ENCODE peak calls at places on chromosomes 7 and 10, in six cellular contexts. One of them, this sample, is unnamed.

GRCh38 chr7:158078161-158078910 is 509.3 kb downstream of the PTPRN2 start:
- DNase-seq in SK-N-SH: peak
- DNase-seq in A549: no peak
- DNase-seq in HepG2: no peak
- DNase-seq in transverse colon: no peak
- DNase-seq in ovary: no peak
- DNase-seq in this sample: no peak

GRCh38 chr7:147436718-147437117 is 1153.8 kb upstream of the C7orf33 start:
- DNase-seq in SK-N-SH: no peak
- DNase-seq in A549: no peak
- DNase-seq in HepG2: no peak
- DNase-seq in transverse colon: no peak
- DNase-seq in ovary: no peak
- DNase-seq in this sample: no peak

GRCh38 chr10:110510730-110511129 is 13.0 kb downstream of the DUSP5 start:
- DNase-seq in SK-N-SH: no peak
- DNase-seq in A549: no peak
- DNase-seq in HepG2: no peak
- DNase-seq in transverse colon: no peak
- DNase-seq in ovary: no peak
- DNase-seq in this sample: no peak

GRCh38 chr7:30918676-30919075 is 7.0 kb downstream of the AQP1 start:
- DNase-seq in SK-N-SH: no peak
- DNase-seq in A549: no peak
- DNase-seq in HepG2: no peak
- DNase-seq in transverse colon: no peak
- DNase-seq in ovary: no peak
- DNase-seq in this sample: peak

GRCh38 chr7:39488467-39489393 is 77.5 kb upstream of the YAE1 start:
- DNase-seq in SK-N-SH: no peak
- DNase-seq in A549: no peak
- DNase-seq in HepG2: no peak
- DNase-seq in transverse colon: no peak
- DNase-seq in ovary: no peak
- DNase-seq in this sample: no peak

GRCh38 chr10:46052791-46053375 is 6.8 kb upstream of the MSMB start:
- DNase-seq in SK-N-SH: no peak
- DNase-seq in A549: no peak
- DNase-seq in HepG2: no peak
- DNase-seq in transverse colon: no peak
- DNase-seq in ovary: no peak
- DNase-seq in this sample: no peak

GRCh38 chr7:78379148-78379547 is 580.6 kb downstream of the PHTF2 start:
- DNase-seq in SK-N-SH: no peak
- DNase-seq in A549: no peak
- DNase-seq in HepG2: no peak
- DNase-seq in transverse colon: no peak
- DNase-seq in ovary: no peak
- DNase-seq in this sample: no peak

GRCh38 chr10:16891375-16892313 is 74.4 kb upstream of the RSU1 start:
- DNase-seq in SK-N-SH: peak
- DNase-seq in A549: peak
- DNase-seq in HepG2: peak
- DNase-seq in transverse colon: peak
- DNase-seq in ovary: peak
- DNase-seq in this sample: peak

GRCh38 chr10:11153245-11153644 is 135.6 kb downstream of the CELF2 start:
- DNase-seq in SK-N-SH: no peak
- DNase-seq in A549: no peak
- DNase-seq in HepG2: no peak
- DNase-seq in transverse colon: no peak
- DNase-seq in ovary: no peak
- DNase-seq in this sample: no peak

GRCh38 chr10:19930936-19931859 is 115.0 kb downstream of the PLXDC2 start:
- DNase-seq in SK-N-SH: peak
- DNase-seq in A549: no peak
- DNase-seq in HepG2: no peak
- DNase-seq in transverse colon: peak
- DNase-seq in ovary: peak
- DNase-seq in this sample: no peak

GRCh38 chr10:95373660-95374059 is 82.9 kb upstream of the PDLIM1 start:
- DNase-seq in SK-N-SH: no peak
- DNase-seq in A549: no peak
- DNase-seq in HepG2: no peak
- DNase-seq in transverse colon: no peak
- DNase-seq in ovary: no peak
- DNase-seq in this sample: no peak

GRCh38 chr7:5702876-5703571 is 78.4 kb downstream of the RNF216 start:
- DNase-seq in SK-N-SH: no peak
- DNase-seq in A549: peak
- DNase-seq in HepG2: no peak
- DNase-seq in transverse colon: no peak
- DNase-seq in ovary: no peak
- DNase-seq in this sample: no peak

GRCh38 chr10:74967850-74968620 is 141.6 kb downstream of the KAT6B start:
- DNase-seq in SK-N-SH: no peak
- DNase-seq in A549: peak
- DNase-seq in HepG2: peak
- DNase-seq in transverse colon: no peak
- DNase-seq in ovary: no peak
- DNase-seq in this sample: no peak

GRCh38 chr7:158975526-158976467 is 119.4 kb downstream of the DYNC2I1 start:
- DNase-seq in SK-N-SH: no peak
- DNase-seq in A549: no peak
- DNase-seq in HepG2: peak
- DNase-seq in transverse colon: peak
- DNase-seq in ovary: no peak
- DNase-seq in this sample: no peak

GRCh38 chr7:124155400-124156022 is 122.6 kb upstream of the TMEM229A start:
- DNase-seq in SK-N-SH: peak
- DNase-seq in A549: peak
- DNase-seq in HepG2: peak
- DNase-seq in transverse colon: no peak
- DNase-seq in ovary: no peak
- DNase-seq in this sample: no peak

GRCh38 chr7:139842414-139843210 is 13.5 kb downstream of the TBXAS1 start:
- DNase-seq in SK-N-SH: no peak
- DNase-seq in A549: no peak
- DNase-seq in HepG2: no peak
- DNase-seq in transverse colon: no peak
- DNase-seq in ovary: no peak
- DNase-seq in this sample: no peak

GRCh38 chr10:88853155-88853554 is 1.5 kb upstream of the ANKRD22 start:
- DNase-seq in SK-N-SH: no peak
- DNase-seq in A549: no peak
- DNase-seq in HepG2: no peak
- DNase-seq in transverse colon: no peak
- DNase-seq in ovary: no peak
- DNase-seq in this sample: no peak

GRCh38 chr7:81333004-81333403 is 414.2 kb upstream of the SEMA3C start:
- DNase-seq in SK-N-SH: no peak
- DNase-seq in A549: no peak
- DNase-seq in HepG2: no peak
- DNase-seq in transverse colon: no peak
- DNase-seq in ovary: no peak
- DNase-seq in this sample: no peak

GRCh38 chr10:120422459-120422858 is 34.6 kb upstream of the PLPP4 start:
- DNase-seq in SK-N-SH: no peak
- DNase-seq in A549: no peak
- DNase-seq in HepG2: no peak
- DNase-seq in transverse colon: no peak
- DNase-seq in ovary: no peak
- DNase-seq in this sample: no peak

GRCh38 chr7:151724920-151725584 is 151.9 kb downstream of the PRKAG2 start:
- DNase-seq in SK-N-SH: peak
- DNase-seq in A549: no peak
- DNase-seq in HepG2: no peak
- DNase-seq in transverse colon: no peak
- DNase-seq in ovary: no peak
- DNase-seq in this sample: no peak

GRCh38 chr7:6346581-6346980 is 74.2 kb upstream of the CYTH3 start:
- DNase-seq in SK-N-SH: no peak
- DNase-seq in A549: no peak
- DNase-seq in HepG2: no peak
- DNase-seq in transverse colon: no peak
- DNase-seq in ovary: no peak
- DNase-seq in this sample: no peak

GRCh38 chr7:15753834-15754600 is 67.5 kb upstream of the MEOX2 start:
- DNase-seq in SK-N-SH: no peak
- DNase-seq in A549: no peak
- DNase-seq in HepG2: no peak
- DNase-seq in transverse colon: no peak
- DNase-seq in ovary: no peak
- DNase-seq in this sample: no peak

GRCh38 chr10:74039561-74040145 is 41.7 kb downstream of the VCL start:
- DNase-seq in SK-N-SH: no peak
- DNase-seq in A549: no peak
- DNase-seq in HepG2: no peak
- DNase-seq in transverse colon: peak
- DNase-seq in ovary: peak
- DNase-seq in this sample: no peak

GRCh38 chr10:81875680-81876252 is 772 bp downstream of the NRG3 start:
- DNase-seq in SK-N-SH: no peak
- DNase-seq in A549: no peak
- DNase-seq in HepG2: no peak
- DNase-seq in transverse colon: no peak
- DNase-seq in ovary: no peak
- DNase-seq in this sample: no peak

GRCh38 chr7:50356945-50357268 is 52.4 kb downstream of the IKZF1 start:
- DNase-seq in SK-N-SH: no peak
- DNase-seq in A549: no peak
- DNase-seq in HepG2: no peak
- DNase-seq in transverse colon: no peak
- DNase-seq in ovary: no peak
- DNase-seq in this sample: no peak

GRCh38 chr10:121984463-121984862 is 4.5 kb upstream of the TACC2 start:
- DNase-seq in SK-N-SH: no peak
- DNase-seq in A549: no peak
- DNase-seq in HepG2: no peak
- DNase-seq in transverse colon: no peak
- DNase-seq in ovary: no peak
- DNase-seq in this sample: no peak

GRCh38 chr10:26437637-26438461 is at the start of gene APBB1IP:
- DNase-seq in SK-N-SH: no peak
- DNase-seq in A549: no peak
- DNase-seq in HepG2: no peak
- DNase-seq in transverse colon: peak
- DNase-seq in ovary: peak
- DNase-seq in this sample: peak
- TF ChIP-seq EP300 in SK-N-SH: no peak
- TF ChIP-seq EP300 in A549: no peak
- TF ChIP-seq EP300 in HepG2: no peak
- TF ChIP-seq EP300 in transverse colon: no peak
- TF ChIP-seq EP300 in ovary: no peak
- TF ChIP-seq EP300 in this sample: no peak

GRCh38 chr7:126723966-126724544 is 528.7 kb downstream of the GRM8 start:
- DNase-seq in SK-N-SH: no peak
- DNase-seq in A549: no peak
- DNase-seq in HepG2: no peak
- DNase-seq in transverse colon: no peak
- DNase-seq in ovary: no peak
- DNase-seq in this sample: no peak
- H3K4me3 ChIP-seq in SK-N-SH: no peak
- H3K4me3 ChIP-seq in A549: no peak
- H3K4me3 ChIP-seq in HepG2: no peak
- H3K4me3 ChIP-seq in transverse colon: no peak
- H3K4me3 ChIP-seq in ovary: no peak
- H3K4me3 ChIP-seq in this sample: no peak

GRCh38 chr10:817371-817770 is 114.1 kb downstream of the LARP4B start:
- DNase-seq in SK-N-SH: no peak
- DNase-seq in A549: no peak
- DNase-seq in HepG2: no peak
- DNase-seq in transverse colon: no peak
- DNase-seq in ovary: no peak
- DNase-seq in this sample: no peak

GRCh38 chr10:816958-817357 is 114.5 kb downstream of the LARP4B start:
- DNase-seq in SK-N-SH: no peak
- DNase-seq in A549: no peak
- DNase-seq in HepG2: no peak
- DNase-seq in transverse colon: no peak
- DNase-seq in ovary: no peak
- DNase-seq in this sample: no peak

GRCh38 chr10:814536-815302 is 116.8 kb downstream of the LARP4B start:
- DNase-seq in SK-N-SH: no peak
- DNase-seq in A549: no peak
- DNase-seq in HepG2: no peak
- DNase-seq in transverse colon: no peak
- DNase-seq in ovary: no peak
- DNase-seq in this sample: no peak

GRCh38 chr10:813286-813685 is 118.2 kb downstream of the LARP4B start:
- DNase-seq in SK-N-SH: no peak
- DNase-seq in A549: no peak
- DNase-seq in HepG2: no peak
- DNase-seq in transverse colon: no peak
- DNase-seq in ovary: no peak
- DNase-seq in this sample: no peak

GRCh38 chr10:815338-816104 is 116.0 kb downstream of the LARP4B start:
- DNase-seq in SK-N-SH: no peak
- DNase-seq in A549: no peak
- DNase-seq in HepG2: no peak
- DNase-seq in transverse colon: no peak
- DNase-seq in ovary: no peak
- DNase-seq in this sample: no peak
- TF ChIP-seq CTCF in SK-N-SH: peak
- TF ChIP-seq CTCF in A549: no peak
- TF ChIP-seq CTCF in HepG2: no peak
- TF ChIP-seq CTCF in transverse colon: no peak
- TF ChIP-seq CTCF in ovary: no peak
- TF ChIP-seq CTCF in this sample: no peak

GRCh38 chr10:72283131-72283530 is 9.4 kb downstream of the DDIT4 start:
- DNase-seq in SK-N-SH: no peak
- DNase-seq in A549: no peak
- DNase-seq in HepG2: no peak
- DNase-seq in transverse colon: no peak
- DNase-seq in ovary: no peak
- DNase-seq in this sample: no peak

GRCh38 chr10:72291019-72291532 is 17.4 kb downstream of the DDIT4 start:
- DNase-seq in SK-N-SH: no peak
- DNase-seq in A549: no peak
- DNase-seq in HepG2: no peak
- DNase-seq in transverse colon: no peak
- DNase-seq in ovary: no peak
- DNase-seq in this sample: no peak

GRCh38 chr10:72285972-72286521 is 12.3 kb downstream of the DDIT4 start:
- DNase-seq in SK-N-SH: no peak
- DNase-seq in A549: peak
- DNase-seq in HepG2: peak
- DNase-seq in transverse colon: no peak
- DNase-seq in ovary: no peak
- DNase-seq in this sample: no peak
- TF ChIP-seq EP300 in SK-N-SH: no peak
- TF ChIP-seq EP300 in A549: no peak
- TF ChIP-seq EP300 in HepG2: no peak
- TF ChIP-seq EP300 in transverse colon: no peak
- TF ChIP-seq EP300 in ovary: no peak
- TF ChIP-seq EP300 in this sample: no peak

This sample was measured in suprapubic skin.